ENCODE peak calls at places on chromosomes 4 and X, in eight cellular contexts. F is fibroblast of mammary gland, B is IMR-90, M is lung, L is psoas muscle, K is heart right ventricle, A is spleen, U is hepatocyte. P is an unnamed sample.

GRCh38 chr4:154364012-154364863 is 127.4 kb downstream of the DCHS2 start:
- DNase-seq in F (peak), B (no peak), M (no peak), L (no peak), K (no peak), A (no peak), U (no peak), P (no peak)

GRCh38 chr4:110869862-110870577 is 247.1 kb upstream of the PITX2 start:
- DNase-seq in F (peak), B (peak), M (no peak), L (no peak), K (no peak), A (no peak), U (no peak), P (peak)

GRCh38 chrX:17637235-17637634 is 100.1 kb upstream of the SCML1 start:
- DNase-seq in F (no peak), B (no peak), M (no peak), L (no peak), K (no peak), A (no peak), U (no peak), P (no peak)

GRCh38 chrX:2697306-2697705 is 6.2 kb downstream of the CD99 start:
- DNase-seq in F (no peak), B (no peak), M (no peak), L (no peak), K (no peak), A (peak), U (no peak), P (no peak)

GRCh38 chrX:153065389-153065788 is 6.9 kb upstream of the PNMA6A start:
- DNase-seq in F (no peak), B (no peak), M (no peak), L (no peak), K (no peak), A (no peak), U (no peak), P (no peak)

GRCh38 chrX:36684053-36684452 is 324.1 kb upstream of the FAM47C start:
- DNase-seq in F (no peak), B (no peak), M (no peak), L (no peak), K (no peak), A (no peak), U (no peak), P (no peak)

GRCh38 chr4:86508436-86508835 is 85.7 kb upstream of the PTPN13 start:
- DNase-seq in F (peak), B (peak), M (no peak), L (no peak), K (no peak), A (no peak), U (no peak), P (no peak)

GRCh38 chrX:150834695-150835094 is 63.8 kb downstream of the CD99L2 start:
- DNase-seq in F (no peak), B (no peak), M (no peak), L (no peak), K (no peak), A (no peak), U (no peak), P (no peak)

GRCh38 chr4:102843938-102844337 is 16.6 kb upstream of the UBE2D3 start:
- DNase-seq in F (no peak), B (no peak), M (no peak), L (no peak), K (no peak), A (no peak), U (no peak), P (no peak)

GRCh38 chr4:14221176-14221575 is 593.7 kb upstream of the BOD1L1 start:
- DNase-seq in F (peak), B (peak), M (no peak), L (no peak), K (no peak), A (no peak), U (no peak), P (no peak)

GRCh38 chrX:11509786-11510185 is 155.9 kb downstream of the ARHGAP6 start:
- DNase-seq in F (no peak), B (peak), M (no peak), L (no peak), K (no peak), A (no peak), U (peak), P (no peak)

GRCh38 chr4:118280501-118281218 is 72.1 kb downstream of the PRSS12 start:
- DNase-seq in F (peak), B (peak), M (peak), L (no peak), K (peak), A (no peak), U (peak), P (peak)

GRCh38 chr4:973431-974397 is at the start of gene DGKQ:
- DNase-seq in F (peak), B (peak), M (peak), L (peak), K (peak), A (peak), U (peak), P (peak)
- H3K4me3 ChIP-seq in F (peak), B (peak), M (peak), L (peak), K (peak), A (peak), U (peak), P (peak)

GRCh38 chrX:85379174-85379907 is at the start of gene POF1B:
- DNase-seq in F (no peak), B (no peak), M (no peak), L (no peak), K (peak), A (no peak), U (peak), P (peak)
- H3K4me3 ChIP-seq in F (no peak), B (no peak), M (no peak), L (no peak), K (peak), A (peak), U (peak), P (peak)

DNA sequence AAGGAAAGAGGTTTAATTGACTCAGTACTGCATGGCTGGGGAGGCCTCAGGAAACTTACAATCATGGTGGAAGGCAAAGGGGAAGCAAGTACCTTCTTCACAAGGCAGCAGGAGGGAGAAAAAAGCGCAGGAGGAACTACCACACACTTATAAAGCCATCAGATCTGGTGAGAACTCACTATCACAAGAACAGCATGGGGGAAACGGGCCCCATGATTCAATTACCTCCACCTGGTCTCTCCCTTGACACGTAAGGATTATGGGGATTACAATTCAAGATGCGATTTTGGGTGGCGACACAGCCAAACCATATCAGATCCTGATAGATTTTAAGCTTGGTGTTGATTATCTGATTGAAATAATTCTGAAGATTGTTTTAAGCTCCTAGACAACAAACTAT is 218.7 kb downstream of the CBR4 start:
- DNase-seq in F (no peak), B (no peak), M (no peak), L (no peak), K (no peak), A (no peak), U (no peak), P (no peak)
- H3K4me3 ChIP-seq in F (no peak), B (no peak), M (no peak), L (no peak), K (no peak), A (no peak), U (no peak), P (no peak)

GRCh38 chrX:44915361-44915868 is 42.4 kb downstream of the KDM6A start:
- DNase-seq in F (no peak), B (peak), M (no peak), L (no peak), K (no peak), A (no peak), U (no peak), P (no peak)
- H3K4me3 ChIP-seq in F (no peak), B (peak), M (no peak), L (no peak), K (no peak), A (no peak), U (peak), P (no peak)

DNA sequence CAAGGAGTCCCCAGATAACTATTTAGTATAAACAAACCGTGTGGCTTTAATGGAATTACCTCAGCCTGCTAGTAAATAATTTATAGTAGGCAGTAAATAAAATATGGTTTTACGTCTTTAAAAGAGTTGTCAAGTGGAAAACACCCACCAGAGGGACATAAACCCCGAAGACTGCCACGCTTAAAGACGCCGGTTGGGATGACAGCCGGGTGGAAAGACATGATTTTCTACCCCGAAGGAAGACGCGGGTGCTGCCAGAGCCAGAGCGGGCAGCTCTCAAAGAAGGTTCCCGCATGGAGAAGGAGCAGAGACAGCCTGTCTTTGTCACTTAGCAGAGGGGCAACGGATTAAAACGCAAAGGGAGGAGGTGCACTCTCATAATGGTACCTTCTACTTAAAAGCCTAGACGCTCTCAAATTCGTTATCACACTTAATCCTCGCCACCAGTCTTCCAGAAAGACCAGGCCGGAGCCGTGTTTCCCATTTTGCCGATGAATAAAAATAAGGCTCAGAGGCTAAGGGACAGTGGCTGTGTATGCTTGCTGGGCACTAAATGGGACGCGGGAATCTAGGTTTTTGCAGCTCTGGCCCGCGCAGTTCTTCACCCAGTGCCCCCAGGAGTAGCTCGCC is 140.5 kb upstream of the ZIC3 start:
- DNase-seq in F (no peak), B (no peak), M (no peak), L (no peak), K (no peak), A (no peak), U (no peak), P (no peak)
- H3K4me3 ChIP-seq in F (no peak), B (no peak), M (no peak), L (no peak), K (no peak), A (no peak), U (no peak), P (no peak)

GRCh38 chrX:130606415-130606814 is 204.6 kb downstream of the RBMX2 start:
- DNase-seq in F (peak), B (no peak), M (no peak), L (no peak), K (no peak), A (no peak), U (no peak), P (no peak)

GRCh38 chrX:130607431-130607830 is 205.6 kb downstream of the RBMX2 start:
- DNase-seq in F (no peak), B (no peak), M (no peak), L (no peak), K (no peak), A (no peak), U (no peak), P (no peak)
- H3K4me3 ChIP-seq in F (no peak), B (no peak), M (no peak), L (no peak), K (no peak), A (no peak), U (no peak), P (no peak)

DNA sequence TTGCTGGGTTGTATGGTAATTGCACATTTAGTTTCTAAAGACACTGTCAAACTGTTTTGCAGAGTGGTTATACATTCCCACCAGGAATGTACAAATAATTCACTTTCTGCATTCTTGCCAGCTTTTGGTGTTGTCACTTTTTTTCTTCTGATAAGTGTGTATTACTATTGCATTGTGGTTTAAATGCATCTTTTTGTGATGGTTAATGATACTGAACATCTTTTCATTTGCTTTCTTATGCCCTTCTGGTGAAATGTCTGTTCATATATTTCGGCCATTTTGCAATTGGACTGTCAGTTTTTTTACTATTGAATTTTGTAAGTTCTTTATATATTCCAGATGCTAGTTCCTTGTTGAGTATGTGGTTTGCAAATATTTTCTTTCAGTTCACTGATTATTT is 19.4 kb upstream of the BMP2K start:
- DNase-seq in F (no peak), B (no peak), M (no peak), L (no peak), K (no peak), A (no peak), U (no peak), P (no peak)
- H3K4me3 ChIP-seq in F (no peak), B (no peak), M (no peak), L (no peak), K (no peak), A (no peak), U (no peak), P (no peak)

GRCh38 chrX:132022115-132022862 is 813 bp upstream of the STK26 start:
- DNase-seq in F (no peak), B (no peak), M (no peak), L (peak), K (no peak), A (no peak), U (no peak), P (peak)

GRCh38 chrX:132025085-132025484 is 2.0 kb downstream of the STK26 start:
- DNase-seq in F (no peak), B (no peak), M (no peak), L (no peak), K (no peak), A (no peak), U (no peak), P (no peak)

GRCh38 chrX:132023117-132023895 is at the start of gene STK26:
- DNase-seq in F (peak), B (no peak), M (peak), L (peak), K (peak), A (peak), U (peak), P (peak)

GRCh38 chrX:132022863-132023116 is 312 bp upstream of the STK26 start:
- DNase-seq in F (no peak), B (no peak), M (no peak), L (no peak), K (no peak), A (no peak), U (no peak), P (no peak)

GRCh38 chrX:132023896-132024386 is 839 bp downstream of the STK26 start:
- DNase-seq in F (peak), B (no peak), M (peak), L (peak), K (no peak), A (peak), U (no peak), P (peak)
- H3K4me3 ChIP-seq in F (peak), B (no peak), M (peak), L (peak), K (peak), A (peak), U (peak), P (peak)

GRCh38 chr4:40990899-40991265 is 223.5 kb downstream of the APBB2 start:
- DNase-seq in F (no peak), B (peak), M (no peak), L (no peak), K (no peak), A (no peak), U (no peak), P (peak)
- H3K4me3 ChIP-seq in F (no peak), B (no peak), M (no peak), L (no peak), K (no peak), A (no peak), U (no peak), P (no peak)

GRCh38 chr4:65791111-65791806 is 121.0 kb upstream of the EPHA5 start:
- DNase-seq in F (peak), B (no peak), M (no peak), L (no peak), K (no peak), A (no peak), U (no peak), P (no peak)

GRCh38 chr4:65789850-65790249 is 119.6 kb upstream of the EPHA5 start:
- DNase-seq in F (peak), B (no peak), M (no peak), L (no peak), K (no peak), A (no peak), U (no peak), P (no peak)

GRCh38 chr4:65789341-65789740 is 119.1 kb upstream of the EPHA5 start:
- DNase-seq in F (no peak), B (no peak), M (no peak), L (no peak), K (no peak), A (no peak), U (no peak), P (no peak)

DNA sequence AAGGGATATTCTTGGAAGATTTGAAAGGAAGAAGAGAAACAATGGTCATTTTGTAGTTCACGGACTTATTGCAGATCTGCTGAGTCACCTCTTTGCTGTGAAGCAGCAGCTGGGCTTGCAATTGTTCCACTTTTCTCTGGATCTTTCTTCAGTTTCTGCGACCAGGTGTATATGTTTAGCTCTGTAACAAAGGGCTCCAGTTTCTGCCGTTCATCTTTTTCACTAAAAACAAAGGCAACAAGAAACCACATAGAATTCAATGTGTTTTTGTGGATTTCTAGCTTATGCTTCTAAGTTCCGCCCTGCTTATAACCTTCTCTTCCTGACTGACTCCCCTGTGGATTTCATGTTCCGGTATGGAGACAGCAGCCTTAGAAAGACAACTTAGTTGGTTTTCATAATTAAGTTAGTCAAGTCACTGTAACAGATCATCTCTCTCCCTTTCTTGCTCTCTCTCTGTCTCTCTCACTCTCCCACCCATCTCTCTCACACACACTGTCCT is 121.6 kb upstream of the EPHA5 start:
- DNase-seq in F (peak), B (no peak), M (no peak), L (no peak), K (no peak), A (no peak), U (peak), P (no peak)
- H3K4me3 ChIP-seq in F (no peak), B (no peak), M (no peak), L (no peak), K (no peak), A (no peak), U (no peak), P (no peak)